ENCODE peak calls at places on chromosomes 2 and 18, in seven cellular contexts. One of them, this sample, is unnamed.

GRCh38 chr18:57674891-57675290 is 53.3 kb upstream of the NARS1 start:
- DNase-seq in DND-41: no peak
- DNase-seq in GM23248: no peak
- DNase-seq in stomach: no peak
- DNase-seq in NT2/D1: no peak
- DNase-seq in lower lobe of right lung: no peak
- DNase-seq in heart right ventricle: no peak
- DNase-seq in this sample: no peak

GRCh38 chr18:76212958-76213357 is 282.1 kb downstream of the ZNF516 start:
- DNase-seq in lower lobe of right lung: no peak
- DNase-seq in stomach: no peak
- DNase-seq in NT2/D1: no peak
- DNase-seq in heart right ventricle: no peak
- DNase-seq in GM23248: no peak
- DNase-seq in DND-41: peak; percentile 81
- DNase-seq in this sample: no peak

GRCh38 chr2:26555246-26556133 is 77.6 kb upstream of the OTOF start:
- DNase-seq in GM23248: peak; percentile 40
- DNase-seq in DND-41: no peak
- DNase-seq in stomach: no peak
- DNase-seq in NT2/D1: no peak
- DNase-seq in heart right ventricle: no peak
- DNase-seq in lower lobe of right lung: no peak
- DNase-seq in this sample: no peak

GRCh38 chr2:36356990-36357505 is 1.5 kb downstream of the CRIM1 start:
- DNase-seq in GM23248: peak; percentile 60
- DNase-seq in heart right ventricle: peak; percentile 19
- DNase-seq in DND-41: no peak
- DNase-seq in stomach: no peak
- DNase-seq in lower lobe of right lung: no peak
- DNase-seq in NT2/D1: no peak
- DNase-seq in this sample: no peak

GRCh38 chr2:130185896-130186295 is 3.8 kb downstream of the MZT2B start:
- DNase-seq in lower lobe of right lung: no peak
- DNase-seq in GM23248: no peak
- DNase-seq in NT2/D1: no peak
- DNase-seq in stomach: no peak
- DNase-seq in heart right ventricle: no peak
- DNase-seq in DND-41: no peak
- DNase-seq in this sample: no peak

GRCh38 chr2:58913082-58913726 is 672.1 kb upstream of the FANCL start:
- DNase-seq in DND-41: no peak
- DNase-seq in NT2/D1: no peak
- DNase-seq in GM23248: no peak
- DNase-seq in lower lobe of right lung: no peak
- DNase-seq in stomach: no peak
- DNase-seq in heart right ventricle: no peak
- DNase-seq in this sample: no peak

GRCh38 chr18:58867281-58867961 is 2.7 kb downstream of the ZNF532 start:
- DNase-seq in heart right ventricle: no peak
- DNase-seq in GM23248: peak; percentile 45
- DNase-seq in DND-41: no peak
- DNase-seq in NT2/D1: no peak
- DNase-seq in lower lobe of right lung: no peak
- DNase-seq in stomach: no peak
- DNase-seq in this sample: no peak

GRCh38 chr2:201807452-201807980 is 1.2 kb downstream of the CDK15 start:
- DNase-seq in heart right ventricle: peak; percentile 24
- DNase-seq in lower lobe of right lung: no peak
- DNase-seq in stomach: no peak
- DNase-seq in NT2/D1: no peak
- DNase-seq in DND-41: no peak
- DNase-seq in GM23248: peak; percentile 85
- DNase-seq in this sample: peak; percentile 11

GRCh38 chr2:152028182-152028862 is 70.5 kb downstream of the CACNB4 start:
- DNase-seq in heart right ventricle: no peak
- DNase-seq in NT2/D1: no peak
- DNase-seq in GM23248: peak; percentile 27
- DNase-seq in stomach: no peak
- DNase-seq in DND-41: no peak
- DNase-seq in lower lobe of right lung: no peak
- DNase-seq in this sample: no peak

GRCh38 chr2:48496867-48497266 is 33.1 kb upstream of the STON1 start:
- DNase-seq in heart right ventricle: no peak
- DNase-seq in DND-41: no peak
- DNase-seq in lower lobe of right lung: no peak
- DNase-seq in stomach: no peak
- DNase-seq in NT2/D1: no peak
- DNase-seq in GM23248: peak; percentile 89
- DNase-seq in this sample: no peak

GRCh38 chr18:35073186-35074105 is 32.2 kb downstream of the MAPRE2 start:
- DNase-seq in heart right ventricle: no peak
- DNase-seq in GM23248: peak; percentile 71
- DNase-seq in NT2/D1: no peak
- DNase-seq in stomach: no peak
- DNase-seq in lower lobe of right lung: no peak
- DNase-seq in DND-41: no peak
- DNase-seq in this sample: no peak

GRCh38 chr2:64780041-64780440 is 126.3 kb upstream of the SERTAD2 start:
- DNase-seq in GM23248: peak; percentile 53
- DNase-seq in heart right ventricle: no peak
- DNase-seq in NT2/D1: no peak
- DNase-seq in DND-41: no peak
- DNase-seq in stomach: no peak
- DNase-seq in lower lobe of right lung: no peak
- DNase-seq in this sample: no peak

GRCh38 chr2:863732-864450 is 86.8 kb upstream of the SNTG2 start:
- DNase-seq in DND-41: no peak
- DNase-seq in stomach: no peak
- DNase-seq in heart right ventricle: no peak
- DNase-seq in NT2/D1: no peak
- DNase-seq in lower lobe of right lung: no peak
- DNase-seq in GM23248: no peak
- DNase-seq in this sample: no peak

GRCh38 chr2:71154798-71155197 is 24.4 kb downstream of the MPHOSPH10 start:
- DNase-seq in stomach: no peak
- DNase-seq in GM23248: peak; percentile 14
- DNase-seq in lower lobe of right lung: no peak
- DNase-seq in DND-41: no peak
- DNase-seq in heart right ventricle: no peak
- DNase-seq in NT2/D1: no peak
- DNase-seq in this sample: no peak

GRCh38 chr2:164764996-164765395 is 76.6 kb downstream of the COBLL1 start:
- DNase-seq in stomach: no peak
- DNase-seq in DND-41: no peak
- DNase-seq in GM23248: no peak
- DNase-seq in lower lobe of right lung: no peak
- DNase-seq in heart right ventricle: no peak
- DNase-seq in NT2/D1: no peak
- DNase-seq in this sample: no peak

GRCh38 chr2:27958711-27959378 is 68.3 kb downstream of the BABAM2 start:
- DNase-seq in GM23248: peak; percentile 44
- DNase-seq in lower lobe of right lung: no peak
- DNase-seq in DND-41: no peak
- DNase-seq in stomach: no peak
- DNase-seq in NT2/D1: no peak
- DNase-seq in heart right ventricle: no peak
- DNase-seq in this sample: no peak

GRCh38 chr18:66510357-66511027 is 93.4 kb downstream of the CDH19 start:
- DNase-seq in GM23248: no peak
- DNase-seq in NT2/D1: no peak
- DNase-seq in lower lobe of right lung: no peak
- DNase-seq in stomach: no peak
- DNase-seq in heart right ventricle: no peak
- DNase-seq in DND-41: no peak
- DNase-seq in this sample: no peak

GRCh38 chr2:64653174-64654062 is at the start of gene SERTAD2:
- DNase-seq in lower lobe of right lung: peak; percentile 95
- DNase-seq in heart right ventricle: peak; percentile 92
- DNase-seq in stomach: peak; percentile 91
- DNase-seq in GM23248: peak; percentile 94
- DNase-seq in NT2/D1: peak; percentile 57
- DNase-seq in DND-41: peak; percentile 85
- DNase-seq in this sample: peak; percentile 91

GRCh38 chr2:130911996-130912395 is 75.3 kb downstream of the ARHGEF4 start:
- DNase-seq in DND-41: no peak
- DNase-seq in heart right ventricle: no peak
- DNase-seq in NT2/D1: no peak
- DNase-seq in stomach: no peak
- DNase-seq in GM23248: no peak
- DNase-seq in lower lobe of right lung: no peak
- DNase-seq in this sample: no peak

GRCh38 chr2:97011977-97012569 is 25.7 kb upstream of the FAM178B start:
- DNase-seq in lower lobe of right lung: no peak
- DNase-seq in GM23248: peak; percentile 75
- DNase-seq in heart right ventricle: no peak
- DNase-seq in stomach: no peak
- DNase-seq in NT2/D1: peak; percentile 11
- DNase-seq in DND-41: peak; percentile 25
- DNase-seq in this sample: peak; percentile 44

GRCh38 chr2:43840961-43841360 is 2.2 kb downstream of the ABCG8 start:
- DNase-seq in stomach: no peak
- DNase-seq in NT2/D1: no peak
- DNase-seq in lower lobe of right lung: no peak
- DNase-seq in GM23248: peak; percentile 13
- DNase-seq in heart right ventricle: no peak
- DNase-seq in DND-41: no peak
- DNase-seq in this sample: no peak

GRCh38 chr2:225353579-225354085 is 45.9 kb upstream of the NYAP2 start:
- DNase-seq in heart right ventricle: no peak
- DNase-seq in stomach: no peak
- DNase-seq in lower lobe of right lung: no peak
- DNase-seq in DND-41: no peak
- DNase-seq in GM23248: no peak
- DNase-seq in NT2/D1: no peak
- DNase-seq in this sample: no peak

GRCh38 chr18:8667846-8668245 is 37.5 kb upstream of the MTCL1 start:
- DNase-seq in NT2/D1: no peak
- DNase-seq in stomach: no peak
- DNase-seq in lower lobe of right lung: no peak
- DNase-seq in heart right ventricle: no peak
- DNase-seq in DND-41: no peak
- DNase-seq in GM23248: peak; percentile 38
- DNase-seq in this sample: no peak

GRCh38 chr2:216568563-216568962 is 64.7 kb upstream of the IGFBP2 start:
- DNase-seq in NT2/D1: no peak
- DNase-seq in GM23248: no peak
- DNase-seq in lower lobe of right lung: no peak
- DNase-seq in DND-41: no peak
- DNase-seq in heart right ventricle: no peak
- DNase-seq in stomach: no peak
- DNase-seq in this sample: no peak

GRCh38 chr2:144517825-144518699 is 1.9 kb downstream of the ZEB2 start:
- DNase-seq in heart right ventricle: no peak
- DNase-seq in stomach: no peak
- DNase-seq in GM23248: peak; percentile 64
- DNase-seq in NT2/D1: no peak
- DNase-seq in DND-41: no peak
- DNase-seq in lower lobe of right lung: no peak
- DNase-seq in this sample: no peak

GRCh38 chr2:111122631-111123421 is 2.1 kb downstream of the BCL2L11 start:
- DNase-seq in lower lobe of right lung: peak; percentile 87
- DNase-seq in DND-41: no peak
- DNase-seq in stomach: peak; percentile 89
- DNase-seq in NT2/D1: peak; percentile 83
- DNase-seq in GM23248: peak; percentile 92
- DNase-seq in heart right ventricle: peak; percentile 87
- DNase-seq in this sample: peak; percentile 88

GRCh38 chr2:9757430-9758287 is 85.6 kb upstream of the TAF1B start:
- DNase-seq in heart right ventricle: no peak
- DNase-seq in DND-41: no peak
- DNase-seq in GM23248: peak; percentile 72
- DNase-seq in lower lobe of right lung: no peak
- DNase-seq in NT2/D1: no peak
- DNase-seq in stomach: no peak
- DNase-seq in this sample: peak; percentile 36
- H3K4me3 ChIP-seq in heart right ventricle: peak overlapping the region; percentile 38
- H3K4me3 ChIP-seq in DND-41: no peak overlapping the region
- H3K4me3 ChIP-seq in GM23248: peak overlapping the region; percentile 62
- H3K4me3 ChIP-seq in lower lobe of right lung: peak overlapping the region; percentile 32
- H3K4me3 ChIP-seq in NT2/D1: peak overlapping the region; percentile 11
- H3K4me3 ChIP-seq in stomach: peak overlapping the region; percentile 31
- H3K4me3 ChIP-seq in this sample: no peak overlapping the region

DNA sequence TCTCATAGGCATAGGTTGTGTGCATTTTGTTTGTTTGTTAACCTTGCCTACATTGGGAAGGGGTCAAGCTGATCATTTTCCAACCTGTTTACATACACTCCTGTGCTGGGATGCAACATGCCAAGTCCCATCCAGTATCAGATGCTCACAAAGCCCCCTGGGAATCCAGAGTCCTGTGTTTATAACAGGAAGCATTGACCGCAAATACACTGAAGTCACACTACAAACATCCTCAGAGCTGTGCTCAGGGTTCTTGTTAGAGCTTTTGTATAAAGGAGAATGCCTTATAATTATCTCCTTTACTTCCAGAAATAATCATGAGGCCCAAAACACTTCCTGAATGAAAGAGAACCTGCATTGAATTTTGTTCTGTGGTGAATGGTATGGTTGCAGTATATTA is 488.7 kb upstream of the TCF4 start:
- DNase-seq in GM23248: no peak
- DNase-seq in DND-41: no peak
- DNase-seq in NT2/D1: no peak
- DNase-seq in stomach: no peak
- DNase-seq in lower lobe of right lung: no peak
- DNase-seq in heart right ventricle: no peak
- DNase-seq in this sample: no peak
- H3K4me3 ChIP-seq in GM23248: no peak overlapping the region
- H3K4me3 ChIP-seq in DND-41: no peak overlapping the region
- H3K4me3 ChIP-seq in NT2/D1: no peak overlapping the region
- H3K4me3 ChIP-seq in stomach: no peak overlapping the region
- H3K4me3 ChIP-seq in lower lobe of right lung: no peak overlapping the region
- H3K4me3 ChIP-seq in heart right ventricle: no peak overlapping the region
- H3K4me3 ChIP-seq in this sample: no peak overlapping the region

DNA sequence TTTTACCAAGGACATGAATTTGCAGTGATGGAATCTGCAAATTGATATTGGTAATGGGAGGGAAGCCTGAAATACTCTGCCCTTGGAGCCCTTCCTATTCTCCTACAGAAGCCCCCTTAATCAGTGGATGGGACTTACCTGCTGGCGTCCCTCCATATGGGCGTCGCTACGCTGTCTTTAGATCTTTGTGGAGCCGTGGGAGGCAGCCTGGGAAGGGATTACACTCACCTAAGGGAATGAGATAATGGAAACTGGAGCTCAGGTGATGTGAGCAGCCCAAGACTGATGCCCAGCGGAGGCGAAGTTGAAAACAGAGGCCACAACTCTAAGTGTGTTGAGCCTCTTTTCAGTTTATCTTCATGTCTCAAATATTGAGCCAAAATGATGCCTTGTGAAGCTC is 306.6 kb downstream of the MYCN start:
- DNase-seq in DND-41: no peak
- DNase-seq in NT2/D1: no peak
- DNase-seq in heart right ventricle: no peak
- DNase-seq in lower lobe of right lung: no peak
- DNase-seq in GM23248: no peak
- DNase-seq in stomach: no peak
- DNase-seq in this sample: no peak
- H3K4me3 ChIP-seq in DND-41: no peak overlapping the region
- H3K4me3 ChIP-seq in NT2/D1: no peak overlapping the region
- H3K4me3 ChIP-seq in heart right ventricle: no peak overlapping the region
- H3K4me3 ChIP-seq in lower lobe of right lung: no peak overlapping the region
- H3K4me3 ChIP-seq in GM23248: no peak overlapping the region
- H3K4me3 ChIP-seq in stomach: no peak overlapping the region
- H3K4me3 ChIP-seq in this sample: no peak overlapping the region

GRCh38 chr2:218369374-218369773 is 12.7 kb upstream of the SLC11A1 start:
- DNase-seq in GM23248: no peak
- DNase-seq in DND-41: no peak
- DNase-seq in heart right ventricle: no peak
- DNase-seq in lower lobe of right lung: peak; percentile 64
- DNase-seq in stomach: no peak
- DNase-seq in NT2/D1: no peak
- DNase-seq in this sample: no peak
- H3K4me3 ChIP-seq in GM23248: no peak overlapping the region
- H3K4me3 ChIP-seq in DND-41: no peak overlapping the region
- H3K4me3 ChIP-seq in heart right ventricle: no peak overlapping the region
- H3K4me3 ChIP-seq in lower lobe of right lung: peak overlapping the region; percentile 59
- H3K4me3 ChIP-seq in stomach: no peak overlapping the region
- H3K4me3 ChIP-seq in NT2/D1: no peak overlapping the region
- H3K4me3 ChIP-seq in this sample: no peak overlapping the region

This sample was measured in body of pancreas.